ENCODE peak calls at places on chromosomes 1 and 21, in eight cellular contexts. One of them, this sample, is unnamed.

GRCh38 chr21:42652527-42653491 is 612 bp upstream of the PDE9A start:
- DNase-seq in sigmoid colon: peak; percentile 92
- DNase-seq in gastrocnemius medialis: peak; percentile 41
- DNase-seq in suprapubic skin: no peak
- DNase-seq in spleen: peak; percentile 85
- DNase-seq in IMR-90: peak; percentile 31
- DNase-seq in heart left ventricle: peak; percentile 76
- DNase-seq in breast epithelium: peak; percentile 35
- DNase-seq in this sample: no peak

GRCh38 chr1:239879321-239880170 is 212.1 kb upstream of the FMN2 start:
- DNase-seq in sigmoid colon: no peak
- DNase-seq in gastrocnemius medialis: no peak
- DNase-seq in suprapubic skin: no peak
- DNase-seq in spleen: no peak
- DNase-seq in IMR-90: no peak
- DNase-seq in heart left ventricle: no peak
- DNase-seq in breast epithelium: no peak
- DNase-seq in this sample: no peak

GRCh38 chr1:185886671-185887070 is 152.5 kb downstream of the HMCN1 start:
- DNase-seq in sigmoid colon: no peak
- DNase-seq in gastrocnemius medialis: no peak
- DNase-seq in suprapubic skin: no peak
- DNase-seq in spleen: no peak
- DNase-seq in IMR-90: no peak
- DNase-seq in heart left ventricle: no peak
- DNase-seq in breast epithelium: no peak
- DNase-seq in this sample: no peak

GRCh38 chr1:20634594-20635084 is 1.4 kb downstream of the PINK1 start:
- DNase-seq in sigmoid colon: no peak
- DNase-seq in gastrocnemius medialis: peak; percentile 86
- DNase-seq in suprapubic skin: no peak
- DNase-seq in spleen: no peak
- DNase-seq in IMR-90: peak; percentile 25
- DNase-seq in heart left ventricle: peak; percentile 71
- DNase-seq in breast epithelium: peak; percentile 38
- DNase-seq in this sample: peak; percentile 31

GRCh38 chr1:45880930-45881329 is 77.5 kb downstream of the MAST2 start:
- DNase-seq in sigmoid colon: no peak
- DNase-seq in gastrocnemius medialis: no peak
- DNase-seq in suprapubic skin: no peak
- DNase-seq in spleen: no peak
- DNase-seq in IMR-90: peak; percentile 75
- DNase-seq in heart left ventricle: no peak
- DNase-seq in breast epithelium: no peak
- DNase-seq in this sample: no peak

GRCh38 chr1:205583461-205584130 is 48.2 kb downstream of the ELK4 start:
- DNase-seq in sigmoid colon: peak; percentile 30
- DNase-seq in gastrocnemius medialis: no peak
- DNase-seq in suprapubic skin: peak; percentile 70
- DNase-seq in spleen: peak; percentile 30
- DNase-seq in IMR-90: no peak
- DNase-seq in heart left ventricle: no peak
- DNase-seq in breast epithelium: no peak
- DNase-seq in this sample: peak; percentile 80

GRCh38 chr1:183093821-183094287 is 70.6 kb downstream of the LAMC1 start:
- DNase-seq in sigmoid colon: no peak
- DNase-seq in gastrocnemius medialis: no peak
- DNase-seq in suprapubic skin: no peak
- DNase-seq in spleen: no peak
- DNase-seq in IMR-90: peak; percentile 82
- DNase-seq in heart left ventricle: no peak
- DNase-seq in breast epithelium: peak; percentile 68
- DNase-seq in this sample: no peak

GRCh38 chr1:206912445-206913095 is 9.2 kb downstream of the FCMR start:
- DNase-seq in sigmoid colon: peak; percentile 87
- DNase-seq in gastrocnemius medialis: peak; percentile 69
- DNase-seq in suprapubic skin: no peak
- DNase-seq in spleen: peak; percentile 73
- DNase-seq in IMR-90: peak; percentile 75
- DNase-seq in heart left ventricle: peak; percentile 50
- DNase-seq in breast epithelium: peak; percentile 75
- DNase-seq in this sample: peak; percentile 74

GRCh38 chr1:227769601-227770494 is 34.6 kb downstream of the SNAP47 start:
- DNase-seq in sigmoid colon: no peak
- DNase-seq in gastrocnemius medialis: no peak
- DNase-seq in suprapubic skin: peak; percentile 69
- DNase-seq in spleen: peak; percentile 62
- DNase-seq in IMR-90: no peak
- DNase-seq in heart left ventricle: no peak
- DNase-seq in breast epithelium: no peak
- DNase-seq in this sample: no peak

GRCh38 chr21:20874202-20874601 is 124.0 kb upstream of the NCAM2 start:
- DNase-seq in sigmoid colon: no peak
- DNase-seq in gastrocnemius medialis: no peak
- DNase-seq in suprapubic skin: no peak
- DNase-seq in spleen: no peak
- DNase-seq in IMR-90: no peak
- DNase-seq in heart left ventricle: no peak
- DNase-seq in breast epithelium: no peak
- DNase-seq in this sample: no peak

GRCh38 chr1:240114222-240114621 is 22.5 kb downstream of the FMN2 start:
- DNase-seq in sigmoid colon: no peak
- DNase-seq in gastrocnemius medialis: no peak
- DNase-seq in suprapubic skin: no peak
- DNase-seq in spleen: no peak
- DNase-seq in IMR-90: no peak
- DNase-seq in heart left ventricle: no peak
- DNase-seq in breast epithelium: no peak
- DNase-seq in this sample: no peak

GRCh38 chr1:153040950-153041631 is at the start of gene SPRR2D:
- DNase-seq in sigmoid colon: no peak
- DNase-seq in gastrocnemius medialis: no peak
- DNase-seq in suprapubic skin: no peak
- DNase-seq in spleen: no peak
- DNase-seq in IMR-90: no peak
- DNase-seq in heart left ventricle: no peak
- DNase-seq in breast epithelium: no peak
- DNase-seq in this sample: no peak

GRCh38 chr1:9657521-9658032 is 6.0 kb downstream of the PIK3CD start:
- DNase-seq in sigmoid colon: no peak
- DNase-seq in gastrocnemius medialis: no peak
- DNase-seq in suprapubic skin: no peak
- DNase-seq in spleen: no peak
- DNase-seq in IMR-90: no peak
- DNase-seq in heart left ventricle: no peak
- DNase-seq in breast epithelium: no peak
- DNase-seq in this sample: no peak

GRCh38 chr1:42807056-42807668 is 9.8 kb upstream of the ERMAP start:
- DNase-seq in sigmoid colon: no peak
- DNase-seq in gastrocnemius medialis: no peak
- DNase-seq in suprapubic skin: no peak
- DNase-seq in spleen: no peak
- DNase-seq in IMR-90: no peak
- DNase-seq in heart left ventricle: no peak
- DNase-seq in breast epithelium: no peak
- DNase-seq in this sample: no peak

GRCh38 chr1:10060311-10061100 is 27.7 kb downstream of the UBE4B start:
- DNase-seq in sigmoid colon: no peak
- DNase-seq in gastrocnemius medialis: no peak
- DNase-seq in suprapubic skin: no peak
- DNase-seq in spleen: no peak
- DNase-seq in IMR-90: no peak
- DNase-seq in heart left ventricle: no peak
- DNase-seq in breast epithelium: no peak
- DNase-seq in this sample: no peak

GRCh38 chr21:32977216-32977615 is 48.5 kb upstream of the OLIG2 start:
- DNase-seq in sigmoid colon: no peak
- DNase-seq in gastrocnemius medialis: no peak
- DNase-seq in suprapubic skin: no peak
- DNase-seq in spleen: no peak
- DNase-seq in IMR-90: no peak
- DNase-seq in heart left ventricle: no peak
- DNase-seq in breast epithelium: no peak
- DNase-seq in this sample: no peak

GRCh38 chr1:172637522-172637921 is 21.4 kb upstream of the FASLG start:
- DNase-seq in sigmoid colon: no peak
- DNase-seq in gastrocnemius medialis: no peak
- DNase-seq in suprapubic skin: no peak
- DNase-seq in spleen: no peak
- DNase-seq in IMR-90: peak; percentile 94
- DNase-seq in heart left ventricle: no peak
- DNase-seq in breast epithelium: no peak
- DNase-seq in this sample: no peak

GRCh38 chr1:84715620-84716019 is 25.4 kb upstream of the SSX2IP start:
- DNase-seq in sigmoid colon: no peak
- DNase-seq in gastrocnemius medialis: no peak
- DNase-seq in suprapubic skin: no peak
- DNase-seq in spleen: no peak
- DNase-seq in IMR-90: no peak
- DNase-seq in heart left ventricle: no peak
- DNase-seq in breast epithelium: no peak
- DNase-seq in this sample: no peak

GRCh38 chr1:27341525-27342252 is at the start of gene SYTL1:
- DNase-seq in sigmoid colon: no peak
- DNase-seq in gastrocnemius medialis: no peak
- DNase-seq in suprapubic skin: no peak
- DNase-seq in spleen: peak; percentile 94
- DNase-seq in IMR-90: peak; percentile 67
- DNase-seq in heart left ventricle: no peak
- DNase-seq in breast epithelium: peak; percentile 64
- DNase-seq in this sample: no peak
- TF ChIP-seq POLR2A in sigmoid colon: no peak
- TF ChIP-seq POLR2A in gastrocnemius medialis: no peak
- TF ChIP-seq POLR2A in suprapubic skin: no peak
- TF ChIP-seq POLR2A in spleen: no peak
- TF ChIP-seq POLR2A in IMR-90: no peak
- TF ChIP-seq POLR2A in heart left ventricle: no peak
- TF ChIP-seq POLR2A in breast epithelium: no peak
- TF ChIP-seq POLR2A in this sample: no peak

GRCh38 chr1:30685796-30686165 is 37.6 kb downstream of the MATN1 start:
- DNase-seq in sigmoid colon: peak; percentile 64
- DNase-seq in gastrocnemius medialis: no peak
- DNase-seq in suprapubic skin: no peak
- DNase-seq in spleen: no peak
- DNase-seq in IMR-90: no peak
- DNase-seq in heart left ventricle: no peak
- DNase-seq in breast epithelium: no peak
- DNase-seq in this sample: no peak
- TF ChIP-seq CTCF in sigmoid colon: no peak
- TF ChIP-seq CTCF in gastrocnemius medialis: no peak
- TF ChIP-seq CTCF in suprapubic skin: no peak
- TF ChIP-seq CTCF in spleen: no peak
- TF ChIP-seq CTCF in IMR-90: no peak
- TF ChIP-seq CTCF in heart left ventricle: no peak
- TF ChIP-seq CTCF in breast epithelium: no peak
- TF ChIP-seq CTCF in this sample: no peak

DNA sequence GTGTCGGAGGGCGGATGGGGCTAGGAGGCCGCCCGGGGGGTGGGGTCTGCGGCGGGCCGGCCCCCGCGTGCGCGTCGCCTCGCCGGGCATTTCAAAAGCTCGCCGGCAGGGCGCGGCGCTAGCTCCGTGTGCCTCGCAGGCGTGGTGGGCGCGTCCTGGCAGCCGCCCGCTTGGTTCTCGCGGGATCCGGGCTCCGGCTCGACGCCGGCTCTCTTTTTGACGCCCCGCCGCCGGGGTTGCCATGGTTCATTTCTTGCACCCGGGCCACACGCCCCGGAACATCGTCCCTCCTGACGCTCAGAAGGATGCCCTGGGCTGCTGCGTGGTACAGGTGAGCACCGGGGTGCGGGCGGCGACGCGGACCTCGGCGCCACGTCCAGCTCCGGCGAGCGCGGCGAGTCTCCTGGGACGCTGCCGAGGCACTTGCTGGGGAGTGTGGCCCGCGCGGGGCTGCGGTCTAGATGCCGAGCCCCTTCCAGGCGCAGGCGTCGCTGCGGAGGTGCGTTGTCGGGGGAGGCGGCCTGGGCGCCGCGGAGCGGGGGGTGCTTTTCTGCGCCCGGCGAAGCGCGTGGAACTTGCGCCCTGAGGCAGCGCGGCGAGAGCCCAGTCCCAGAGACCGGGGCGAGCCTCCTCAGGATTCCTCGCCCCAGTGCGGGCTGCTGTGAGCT is at the start of gene ZYG11A:
- DNase-seq in sigmoid colon: no peak
- DNase-seq in gastrocnemius medialis: no peak
- DNase-seq in suprapubic skin: no peak
- DNase-seq in spleen: peak; percentile 82
- DNase-seq in IMR-90: peak; percentile 77
- DNase-seq in heart left ventricle: peak; percentile 40
- DNase-seq in breast epithelium: no peak
- DNase-seq in this sample: no peak
- TF ChIP-seq POLR2A in sigmoid colon: no peak
- TF ChIP-seq POLR2A in gastrocnemius medialis: no peak
- TF ChIP-seq POLR2A in suprapubic skin: no peak
- TF ChIP-seq POLR2A in spleen: no peak
- TF ChIP-seq POLR2A in IMR-90: no peak
- TF ChIP-seq POLR2A in heart left ventricle: no peak
- TF ChIP-seq POLR2A in breast epithelium: no peak
- TF ChIP-seq POLR2A in this sample: no peak

GRCh38 chr1:187010571-187011309 is 182.0 kb downstream of the PLA2G4A start:
- DNase-seq in sigmoid colon: no peak
- DNase-seq in gastrocnemius medialis: no peak
- DNase-seq in suprapubic skin: no peak
- DNase-seq in spleen: no peak
- DNase-seq in IMR-90: peak; percentile 24
- DNase-seq in heart left ventricle: no peak
- DNase-seq in breast epithelium: no peak
- DNase-seq in this sample: no peak
- TF ChIP-seq CTCF in sigmoid colon: no peak
- TF ChIP-seq CTCF in gastrocnemius medialis: no peak
- TF ChIP-seq CTCF in suprapubic skin: no peak
- TF ChIP-seq CTCF in spleen: no peak
- TF ChIP-seq CTCF in IMR-90: no peak
- TF ChIP-seq CTCF in heart left ventricle: no peak
- TF ChIP-seq CTCF in breast epithelium: no peak
- TF ChIP-seq CTCF in this sample: no peak

DNA sequence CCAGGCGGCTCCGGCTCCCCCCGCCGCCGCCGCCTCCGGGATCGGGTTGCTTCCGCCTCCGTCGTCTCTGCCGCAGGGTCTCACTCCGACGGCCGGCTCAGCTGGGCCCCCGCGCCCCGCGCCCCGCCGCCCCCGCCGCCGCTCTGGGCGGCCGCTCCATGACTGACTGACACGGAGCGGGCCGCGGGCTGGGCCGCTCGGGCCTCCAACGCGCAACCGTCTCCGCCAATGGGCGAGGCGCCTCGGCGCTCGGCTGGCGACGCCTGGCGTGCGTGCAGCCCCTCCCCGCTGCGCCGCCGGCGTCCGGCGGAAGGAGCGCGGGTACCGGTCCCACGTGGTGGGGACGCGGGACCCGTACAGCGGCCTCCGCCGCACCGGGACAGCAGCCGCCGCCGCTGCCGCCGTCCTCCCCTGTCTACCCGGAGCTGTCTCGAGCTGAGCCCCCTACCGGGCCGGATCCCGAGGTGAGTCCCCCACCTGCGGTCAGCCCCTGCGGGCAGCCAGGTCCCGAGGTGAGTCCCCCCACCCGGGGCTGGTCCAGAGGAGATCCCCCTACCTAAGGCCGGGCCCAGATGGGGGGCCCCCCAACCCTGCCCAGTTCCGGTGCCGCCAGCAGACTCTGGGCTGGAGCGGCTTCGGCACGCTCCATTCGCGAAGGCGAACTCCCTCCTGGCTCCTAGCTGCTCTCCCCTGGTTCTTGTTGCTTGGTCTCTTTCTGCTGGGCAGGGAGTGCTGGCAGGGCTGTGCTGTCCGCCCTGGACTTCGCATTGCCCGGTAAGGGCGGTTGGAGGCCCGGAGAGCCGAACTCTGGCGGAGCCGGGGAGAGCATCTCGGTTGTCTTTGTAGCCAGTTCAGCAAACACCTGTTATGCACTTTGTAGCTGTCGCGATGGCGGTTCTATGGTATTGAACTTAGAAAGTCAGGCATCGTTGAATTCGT is at the start of the genes TAF5L and URB2:
- DNase-seq in sigmoid colon: peak; percentile 94
- DNase-seq in gastrocnemius medialis: peak; percentile 85
- DNase-seq in suprapubic skin: peak; percentile 89
- DNase-seq in spleen: peak; percentile 98
- DNase-seq in IMR-90: peak; percentile 89
- DNase-seq in heart left ventricle: peak; percentile 93
- DNase-seq in breast epithelium: peak; percentile 73
- DNase-seq in this sample: peak; percentile 72
- TF ChIP-seq POLR2A in sigmoid colon: no peak
- TF ChIP-seq POLR2A in gastrocnemius medialis: peak; percentile 91
- TF ChIP-seq POLR2A in suprapubic skin: peak; percentile 24
- TF ChIP-seq POLR2A in spleen: no peak
- TF ChIP-seq POLR2A in IMR-90: peak; percentile 67
- TF ChIP-seq POLR2A in heart left ventricle: no peak
- TF ChIP-seq POLR2A in breast epithelium: no peak
- TF ChIP-seq POLR2A in this sample: no peak

This sample was measured in lower leg skin.